ENCODE peak calls at places on chromosomes 3 and 15, in six cellular contexts. W is PC-3, A is GM12878, J is fibroblast of lung, M is aorta, V is Caco-2. Y is an unnamed sample. For H3K4me1 and H3K27me3, the result is how much of the 10 kb centered on the place peaks cover.

GRCh38 chr3:64916937-64917336 is 229.1 kb upstream of the ADAMTS9 start:
- DNase-seq in W (no peak), A (no peak), J (no peak), M (no peak), V (no peak), Y (no peak)

GRCh38 chr3:99839613-99840012 is 22.0 kb downstream of the CMSS1 start:
- DNase-seq in W (no peak), A (no peak), J (no peak), M (no peak), V (no peak), Y (no peak)

GRCh38 chr3:133949438-133949837 is 53.8 kb upstream of the RAB6B start:
- DNase-seq in W (no peak), A (no peak), J (peak), M (no peak), V (no peak), Y (no peak)

GRCh38 chr15:53910236-53910849 is 67.9 kb upstream of the UNC13C start:
- DNase-seq in W (peak), A (no peak), J (peak), M (no peak), V (no peak), Y (peak)

GRCh38 chr15:98753726-98754125 is 105.4 kb downstream of the IGF1R start:
- DNase-seq in W (no peak), A (no peak), J (no peak), M (no peak), V (no peak), Y (no peak)

GRCh38 chr3:112261742-112262141 is 32.3 kb downstream of the SLC9C1 start:
- DNase-seq in W (no peak), A (no peak), J (no peak), M (no peak), V (no peak), Y (no peak)

GRCh38 chr3:176920806-176921205 is 276.5 kb downstream of the TBL1XR1 start:
- DNase-seq in W (peak), A (no peak), J (no peak), M (no peak), V (no peak), Y (no peak)

GRCh38 chr3:71202848-71203390 is 380.6 kb downstream of the FOXP1 start:
- DNase-seq in W (no peak), A (no peak), J (no peak), M (no peak), V (no peak), Y (no peak)

GRCh38 chr3:121661376-121661775 is 673 bp upstream of the HCLS1 start:
- DNase-seq in W (no peak), A (no peak), J (no peak), M (no peak), V (no peak), Y (no peak)

GRCh38 chr3:115931581-115931980 is 308.3 kb downstream of the GAP43 start:
- DNase-seq in W (peak), A (no peak), J (peak), M (no peak), V (no peak), Y (no peak)

GRCh38 chr3:146117406-146118285 is 43.3 kb downstream of the PLOD2 start:
- DNase-seq in W (peak), A (no peak), J (peak), M (no peak), V (no peak), Y (no peak)

GRCh38 chr3:178381971-178382370 is 154.3 kb upstream of the KCNMB2 start:
- DNase-seq in W (no peak), A (no peak), J (peak), M (no peak), V (no peak), Y (no peak)

GRCh38 chr3:123606527-123606926 is 21.7 kb upstream of the HACD2 start:
- DNase-seq in W (no peak), A (no peak), J (no peak), M (no peak), V (no peak), Y (no peak)

GRCh38 chr3:150377601-150378466 is 30.3 kb upstream of the TSC22D2 start:
- DNase-seq in W (no peak), A (no peak), J (peak), M (no peak), V (no peak), Y (no peak)

GRCh38 chr3:46661776-46662766 is 31.4 kb downstream of the ALS2CL start:
- DNase-seq in W (no peak), A (no peak), J (no peak), M (no peak), V (no peak), Y (no peak)

GRCh38 chr3:94615275-94616065 is 552.6 kb downstream of the NSUN3 start:
- DNase-seq in W (peak), A (no peak), J (peak), M (no peak), V (no peak), Y (no peak)

GRCh38 chr3:70119892-70120291 is 120.4 kb downstream of the SAMMSON start:
- DNase-seq in W (no peak), A (no peak), J (no peak), M (no peak), V (no peak), Y (no peak)

GRCh38 chr3:127441764-127442163 is 148.8 kb downstream of the TPRA1 start:
- DNase-seq in W (no peak), A (no peak), J (no peak), M (no peak), V (no peak), Y (no peak)

GRCh38 chr3:42843730-42844713 is 31.7 kb downstream of the CYP8B1 start:
- DNase-seq in W (no peak), A (no peak), J (no peak), M (no peak), V (no peak), Y (no peak)

GRCh38 chr15:99857836-99858235 is 124.6 kb upstream of the LYSMD4 start:
- DNase-seq in W (no peak), A (no peak), J (no peak), M (no peak), V (no peak), Y (no peak)

GRCh38 chr3:133293397-133294107 is 106.3 kb upstream of the BFSP2 start:
- DNase-seq in W (no peak), A (no peak), J (peak), M (no peak), V (no peak), Y (no peak)

GRCh38 chr15:83318861-83319415 is 34.5 kb upstream of the BNC1 start:
- DNase-seq in W (no peak), A (no peak), J (no peak), M (no peak), V (no peak), Y (no peak)

GRCh38 chr3:45170071-45170470 is 23.9 kb upstream of the CDCP1 start:
- DNase-seq in W (no peak), A (no peak), J (peak), M (peak), V (no peak), Y (no peak)

GRCh38 chr3:142888099-142888483 is 792 bp downstream of the PCOLCE2 start:
- DNase-seq in W (peak), A (no peak), J (no peak), M (peak), V (no peak), Y (peak)

GRCh38 chr3:15563190-15563589 is 38.2 kb downstream of the HACL1 start:
- DNase-seq in W (no peak), A (no peak), J (no peak), M (no peak), V (no peak), Y (no peak)

GRCh38 chr15:34951993-34952392 is 17.5 kb downstream of the AQR start:
- DNase-seq in W (no peak), A (no peak), J (peak), M (no peak), V (no peak), Y (no peak)

GRCh38 chr15:79341361-79341760 is 30.4 kb downstream of the TMED3 start:
- DNase-seq in W (no peak), A (no peak), J (peak), M (no peak), V (no peak), Y (no peak)

GRCh38 chr15:89361451-89362202 is 27.0 kb upstream of the POLG start:
- DNase-seq in W (peak), A (no peak), J (peak), M (peak), V (peak), Y (no peak)

GRCh38 chr15:37218351-37218916 is 118.1 kb upstream of the MEIS2 start:
- DNase-seq in W (no peak), A (no peak), J (no peak), M (no peak), V (no peak), Y (no peak)

GRCh38 chr3:179801831-179802230 is 149.0 kb downstream of the USP13 start:
- DNase-seq in W (no peak), A (no peak), J (no peak), M (no peak), V (no peak), Y (no peak)

GRCh38 chr3:56837196-56837955 is 35.6 kb upstream of the ARHGEF3 start:
- DNase-seq in W (no peak), A (peak), J (no peak), M (no peak), V (no peak), Y (no peak)

GRCh38 chr15:74215958-74216357 is 13.4 kb upstream of the STRA6 start:
- DNase-seq in W (no peak), A (no peak), J (peak), M (no peak), V (no peak), Y (peak)

GRCh38 chr3:103459815-103460214 is 1025.0 kb downstream of the ZPLD1 start:
- DNase-seq in W (no peak), A (no peak), J (no peak), M (no peak), V (no peak), Y (no peak)

GRCh38 chr15:33055962-33056361 is 138.6 kb downstream of the FMN1 start:
- DNase-seq in W (no peak), A (no peak), J (no peak), M (no peak), V (no peak), Y (no peak)

GRCh38 chr3:294096-294495 is 97.5 kb downstream of the CHL1 start:
- DNase-seq in W (peak), A (no peak), J (no peak), M (no peak), V (no peak), Y (no peak)

GRCh38 chr15:90211440-90212168 is 10.5 kb downstream of the SEMA4B start:
- DNase-seq in W (peak), A (no peak), J (peak), M (peak), V (no peak), Y (peak)

GRCh38 chr3:195179782-195180489 is 91.0 kb downstream of the XXYLT1 start:
- DNase-seq in W (no peak), A (no peak), J (no peak), M (no peak), V (no peak), Y (no peak)

GRCh38 chr3:195182470-195182795 is 88.5 kb downstream of the XXYLT1 start:
- DNase-seq in W (peak), A (no peak), J (peak), M (no peak), V (no peak), Y (no peak)

GRCh38 chr3:195181107-195181498 is 89.9 kb downstream of the XXYLT1 start:
- DNase-seq in W (no peak), A (no peak), J (no peak), M (no peak), V (no peak), Y (no peak)

GRCh38 chr3:195181781-195182469 is 89.0 kb downstream of the XXYLT1 start:
- DNase-seq in W (peak), A (no peak), J (no peak), M (no peak), V (no peak), Y (no peak)

DNA sequence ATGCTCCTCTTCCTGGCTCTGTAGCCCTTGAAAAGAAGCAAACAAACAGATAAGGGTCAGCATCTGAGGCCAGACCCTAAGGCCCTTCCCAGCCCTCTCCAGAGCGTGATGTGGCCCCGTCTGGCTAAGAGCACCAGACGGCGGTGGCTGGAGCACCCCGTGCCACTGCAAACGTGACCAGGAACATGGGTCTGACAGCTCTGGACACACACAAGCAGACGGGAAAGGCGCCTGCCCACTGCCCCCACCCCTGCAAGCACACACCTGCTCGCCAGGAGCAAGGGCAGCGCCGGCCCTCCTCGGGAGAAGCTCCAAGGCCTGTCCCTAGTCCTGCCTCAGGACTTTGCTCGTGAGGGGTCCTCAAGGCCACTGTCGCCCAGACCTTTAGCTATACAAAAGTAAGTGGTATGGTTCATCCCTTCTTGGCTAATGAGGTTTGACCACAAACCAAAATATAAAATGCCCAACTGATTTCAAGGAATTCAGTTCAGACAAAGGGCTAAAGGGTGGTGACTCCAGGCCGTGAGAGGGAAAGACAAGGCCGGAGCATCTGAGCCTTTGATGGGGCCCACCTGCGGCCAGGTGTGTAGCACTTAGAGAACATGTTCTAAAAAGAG is 90.4 kb downstream of the XXYLT1 start:
- DNase-seq in W (no peak), A (no peak), J (no peak), M (no peak), V (no peak), Y (no peak)
- H3K4me1 ChIP-seq in W (under half), A (under half), J (under half), M (under half), V (under half), Y (under half)

GRCh38 chr3:169365993-169366915 is 297.3 kb downstream of the MECOM start:
- DNase-seq in W (no peak), A (no peak), J (no peak), M (no peak), V (no peak), Y (peak)
- H3K27me3 ChIP-seq in W (under half), A (under half), J (under half), M (under half), V (under half), Y (under half)

GRCh38 chr3:9552252-9552999 is 1.2 kb downstream of the LHFPL4 start:
- DNase-seq in W (peak), A (no peak), J (peak), M (peak), V (peak), Y (no peak)
- H3K4me3 ChIP-seq in W (no peak), A (no peak), J (no peak), M (no peak), V (no peak), Y (no peak)

DNA sequence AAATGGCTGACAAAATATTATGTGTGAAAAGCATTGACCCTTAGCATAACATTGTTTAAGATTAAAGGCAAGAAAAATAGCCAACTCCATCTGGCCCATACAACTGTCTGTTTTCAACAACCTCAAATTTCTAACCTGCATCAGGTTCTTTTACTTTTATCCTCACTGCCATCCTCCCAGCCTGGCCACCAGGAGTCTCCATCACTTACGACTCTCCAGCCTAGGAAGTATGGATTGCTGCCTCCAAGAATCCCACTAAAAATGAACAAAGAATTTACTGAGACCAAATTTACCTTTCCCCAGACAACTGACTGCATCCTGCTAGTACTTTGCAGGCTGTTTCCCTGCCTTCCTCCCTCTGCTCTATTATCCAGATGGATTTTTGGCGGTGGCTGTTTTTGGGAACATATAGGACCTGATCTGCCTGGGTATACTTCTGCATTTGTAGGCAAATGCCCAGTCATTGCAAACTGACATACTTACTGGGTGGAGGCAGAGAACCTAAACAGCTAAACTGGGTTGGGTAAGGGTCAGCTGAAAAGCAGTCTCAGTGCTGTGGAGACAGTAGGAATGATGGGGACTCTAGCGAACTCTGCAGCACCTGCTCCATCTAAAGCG is 144.2 kb downstream of the GHSR start:
- DNase-seq in W (no peak), A (no peak), J (no peak), M (no peak), V (no peak), Y (no peak)
- H3K4me1 ChIP-seq in W (under half), A (under half), J (under half), M (under half), V (under half), Y (under half)

GRCh38 chr3:197974016-197974415 is 14.0 kb downstream of the LMLN start:
- DNase-seq in W (no peak), A (no peak), J (no peak), M (no peak), V (no peak), Y (peak)

GRCh38 chr3:197975311-197975710 is 15.3 kb downstream of the LMLN start:
- DNase-seq in W (no peak), A (no peak), J (no peak), M (no peak), V (no peak), Y (peak)

DNA sequence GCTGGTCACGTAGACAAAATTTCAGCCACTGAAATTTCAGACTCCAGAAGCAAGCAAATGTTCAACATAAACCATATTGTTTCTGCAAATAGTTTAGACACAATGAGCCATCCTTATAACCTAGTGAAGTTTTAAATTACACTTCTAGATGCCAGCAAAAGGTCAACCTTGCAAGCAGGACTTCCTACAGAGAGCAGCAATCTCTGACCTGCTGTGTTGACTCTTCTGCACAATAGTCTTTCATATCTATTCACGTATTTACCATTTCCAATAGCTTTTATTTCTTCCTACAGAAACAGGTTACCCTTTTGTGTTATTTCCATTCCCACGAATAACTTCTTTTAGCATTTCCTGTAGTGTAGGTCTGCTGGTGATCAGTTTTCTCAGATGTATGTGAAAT is 10.6 kb downstream of the LMLN start:
- DNase-seq in W (no peak), A (no peak), J (no peak), M (no peak), V (no peak), Y (no peak)
- H3K27me3 ChIP-seq in W (under half), A (under half), J (under half), M (under half), V (under half), Y (under half)

GRCh38 chr3:125161607-125162219 is 50.8 kb downstream of the SLC12A8 start:
- DNase-seq in W (no peak), A (no peak), J (no peak), M (no peak), V (no peak), Y (no peak)
- H3K4me3 ChIP-seq in W (no peak), A (no peak), J (no peak), M (no peak), V (no peak), Y (no peak)

GRCh38 chr3:188594137-188594536 is 440.2 kb downstream of the LPP start:
- DNase-seq in W (peak), A (no peak), J (peak), M (no peak), V (no peak), Y (peak)
- H3K4me1 ChIP-seq in W (under half), A (under half), J (under half), M (under half), V (under half), Y (under half)

GRCh38 chr15:78033864-78034263 is 43.6 kb downstream of the TBC1D2B start:
- DNase-seq in W (no peak), A (no peak), J (no peak), M (no peak), V (no peak), Y (no peak)
- H3K27me3 ChIP-seq in W (under half), A (under half), J (under half), M (under half), V (under half), Y (under half)

DNA sequence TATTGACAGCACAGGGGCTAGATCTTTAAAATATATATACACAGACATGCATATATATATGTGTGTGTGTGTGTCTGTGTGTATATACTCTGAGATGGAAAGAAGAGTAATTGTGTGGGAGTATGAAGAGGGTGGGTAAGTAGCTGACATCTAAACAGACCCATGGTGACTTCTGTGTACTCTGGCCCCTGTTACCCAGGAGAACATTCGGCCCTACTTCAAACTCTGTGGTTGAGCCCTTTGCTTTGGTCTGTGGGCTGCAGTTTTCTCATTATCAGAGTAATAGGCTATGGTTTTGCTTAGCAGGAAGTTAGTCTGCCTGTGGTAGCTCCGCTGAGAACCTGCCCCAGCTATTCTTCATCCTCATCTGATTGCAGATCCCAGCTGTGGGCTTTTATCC is 141.4 kb downstream of the RBPMS2 start:
- DNase-seq in W (no peak), A (peak), J (peak), M (no peak), V (no peak), Y (no peak)
- H3K4me3 ChIP-seq in W (no peak), A (peak), J (no peak), M (no peak), V (no peak), Y (no peak)

Y was measured in PC-9.